ENCODE peak calls at places on chromosomes 5 and 9, in five cellular contexts. K is BJ; R is caudate nucleus; G is dorsolateral prefrontal cortex; Q is activated CD4-positive, alpha-beta T cell treated with anti-CD3 and anti-CD28 coated beads for 24 hours. E is an unnamed sample.
A peak's percentile ranks its signal among the peaks of the same experiment; 100 is the strongest.

GRCh38 chr9:133615101-133615896 is 6.1 kb upstream of the FAM163B start:
- DNase-seq in K (no peak), Q (no peak), R (no peak), G (no peak), E (no peak)

GRCh38 chr5:173486826-173487225 is 129.6 kb downstream of the BOD1 start:
- DNase-seq in R (no peak), Q (no peak), G (no peak), K (no peak), E (no peak)

GRCh38 chr9:129703667-129704355 is 38.4 kb downstream of the PRRX2 start:
- DNase-seq in Q (no peak), G (no peak), K (peak; percentile 44), R (no peak), E (no peak)

GRCh38 chr5:130651440-130651839 is 513.6 kb downstream of the HINT1 start:
- DNase-seq in G (no peak), R (no peak), Q (no peak), K (no peak), E (no peak)

GRCh38 chr5:7754997-7755596 is 95.8 kb downstream of the CFAP90 start:
- DNase-seq in Q (peak; percentile 35), K (no peak), R (no peak), G (peak; percentile 61), E (peak; percentile 22)

GRCh38 chr5:156359452-156359851 is 32.5 kb downstream of the SGCD start:
- DNase-seq in K (peak; percentile 78), Q (no peak), G (no peak), R (no peak), E (no peak)

GRCh38 chr9:96139592-96140251 is 162.3 kb downstream of the HSD17B3 start:
- DNase-seq in G (peak; percentile 48), Q (no peak), R (no peak), K (no peak), E (no peak)

GRCh38 chr9:21684831-21685362 is 117.5 kb upstream of the MTAP start:
- DNase-seq in Q (peak; percentile 32), R (no peak), G (no peak), K (no peak), E (no peak)

GRCh38 chr9:98132806-98133631 is 14.0 kb upstream of the TRIM14 start:
- DNase-seq in Q (no peak), R (no peak), G (no peak), K (no peak), E (no peak)

GRCh38 chr5:68444833-68445232 is 229.3 kb downstream of the PIK3R1 start:
- DNase-seq in K (no peak), Q (no peak), G (no peak), R (no peak), E (no peak)

GRCh38 chr5:75277463-75277862 is 40.8 kb upstream of the ANKRD31 start:
- DNase-seq in Q (no peak), G (no peak), K (no peak), R (no peak), E (no peak)

GRCh38 chr5:21644032-21644431 is 1209.1 kb downstream of the CDH12 start:
- DNase-seq in Q (no peak), R (no peak), G (no peak), K (no peak), E (no peak)

GRCh38 chr5:172768573-172769323 is 2.2 kb downstream of the DUSP1 start:
- DNase-seq in K (no peak), G (no peak), Q (no peak), R (no peak), E (no peak)

GRCh38 chr9:137417161-137418021 is 5.6 kb downstream of the EXD3 start:
- DNase-seq in R (no peak), G (no peak), Q (no peak), K (no peak), E (no peak)

GRCh38 chr9:107387401-107387800 is 102.2 kb downstream of the KLF4 start:
- DNase-seq in K (no peak), R (no peak), G (no peak), Q (no peak), E (no peak)

GRCh38 chr5:151094054-151094858 is 13.4 kb upstream of the TNIP1 start:
- DNase-seq in R (no peak), K (no peak), G (no peak), Q (peak; percentile 51), E (no peak)

GRCh38 chr5:173789031-173789920 is 98.9 kb upstream of the CPEB4 start:
- DNase-seq in K (peak; percentile 20), G (no peak), Q (no peak), R (no peak), E (no peak)

GRCh38 chr9:97518909-97519307 is 17.4 kb downstream of the TMOD1 start:
- DNase-seq in R (no peak), K (peak; percentile 61), G (no peak), Q (no peak), E (no peak)

GRCh38 chr9:91162311-91162710 is 199.4 kb downstream of the AUH start:
- DNase-seq in Q (no peak), R (no peak), K (no peak), G (no peak), E (no peak)

GRCh38 chr9:6884101-6884500 is 126.3 kb downstream of the KDM4C start:
- DNase-seq in K (no peak), Q (no peak), R (no peak), G (no peak), E (no peak)

GRCh38 chr5:56607551-56607950 is 207.8 kb upstream of the MAP3K1 start:
- DNase-seq in Q (no peak), G (no peak), R (no peak), K (no peak), E (no peak)

GRCh38 chr9:106596984-106597383 is 266.0 kb upstream of the ZNF462 start:
- DNase-seq in R (no peak), Q (no peak), G (no peak), K (no peak), E (no peak)